ENCODE peak calls at places on chromosomes 6 and 20, in eight cellular contexts. S is heart right ventricle, I is transverse colon, B is hepatocyte, R is MM.1S, U is esophagus squamous epithelium, G is fibroblast of lung, D is right atrium auricular region. M is an unnamed sample.

GRCh38 chr20:24936526-24937407 is 12.3 kb upstream of the CST7 start:
- DNase-seq in B (no peak), R (no peak), G (no peak), D (no peak), S (no peak), U (no peak), I (no peak), M (peak; percentile 12)

GRCh38 chr6:93282521-93283031 is 136.8 kb downstream of the EPHA7 start:
- DNase-seq in G (no peak), S (no peak), D (no peak), U (no peak), I (no peak), B (no peak), R (no peak), M (no peak)

GRCh38 chr20:2806351-2806701 is 5.9 kb upstream of the CPXM1 start:
- DNase-seq in I (peak; percentile 38), R (no peak), D (no peak), B (no peak), G (no peak), S (no peak), U (no peak), M (no peak)

GRCh38 chr6:22042713-22043112 is 254.1 kb downstream of the PRL start:
- DNase-seq in D (no peak), U (no peak), R (no peak), I (no peak), G (peak; percentile 33), S (peak; percentile 26), B (no peak), M (no peak)

GRCh38 chr6:11368264-11368663 is 135.8 kb upstream of the NEDD9 start:
- DNase-seq in S (no peak), G (peak; percentile 56), D (no peak), R (no peak), I (no peak), U (no peak), B (no peak), M (no peak)

GRCh38 chr20:36441416-36441815 is 99.9 kb upstream of the MYL9 start:
- DNase-seq in B (no peak), I (no peak), R (no peak), D (no peak), G (no peak), S (no peak), U (no peak), M (no peak)

GRCh38 chr20:44193801-44194200 is 6.8 kb upstream of the JPH2 start:
- DNase-seq in I (no peak), U (no peak), D (no peak), S (no peak), G (no peak), R (no peak), B (no peak), M (no peak)

GRCh38 chr6:121093928-121094327 is 240.4 kb downstream of the TBC1D32 start:
- DNase-seq in I (no peak), B (no peak), S (no peak), U (no peak), R (no peak), D (no peak), G (peak; percentile 73), M (no peak)

GRCh38 chr20:32807706-32808105 is 12.0 kb upstream of the MAPRE1 start:
- DNase-seq in B (no peak), G (no peak), S (no peak), U (no peak), I (no peak), D (no peak), R (no peak), M (no peak)

GRCh38 chr20:31740208-31740607 is 1.1 kb downstream of the TPX2 start:
- DNase-seq in U (no peak), R (peak; percentile 35), G (peak; percentile 72), I (no peak), B (no peak), D (no peak), S (no peak), M (no peak)

GRCh38 chr6:100851819-100852218 is 29.3 kb downstream of the ASCC3 start:
- DNase-seq in D (no peak), I (no peak), U (no peak), B (no peak), S (no peak), R (no peak), G (no peak), M (no peak)

GRCh38 chr6:128515550-128516513 is 4.6 kb downstream of the PTPRK start:
- DNase-seq in D (no peak), R (no peak), I (no peak), S (no peak), G (peak; percentile 73), B (no peak), U (no peak), M (no peak)

GRCh38 chr20:62710886-62711702 is 2.5 kb downstream of the NTSR1 start:
- DNase-seq in U (no peak), G (no peak), B (no peak), I (peak; percentile 32), S (no peak), R (no peak), D (no peak), M (no peak)
- H3K27me3 ChIP-seq in U (peaks cover 19% of the 10 kb centered on the region), G (peaks cover 24% of the 10 kb centered on the region), B (peaks cover 43% of the 10 kb centered on the region), I (peaks cover 54% of the 10 kb centered on the region), S (peaks cover 46% of the 10 kb centered on the region), R (peaks cover 96% of the 10 kb centered on the region), D (peaks cover 5% of the 10 kb centered on the region), M (peaks cover 33% of the 10 kb centered on the region)

GRCh38 chr20:20823469-20823868 is 111.0 kb upstream of the RALGAPA2 start:
- DNase-seq in B (no peak), R (no peak), G (no peak), U (no peak), I (no peak), D (no peak), S (no peak), M (no peak)
- H3K27me3 ChIP-seq in B (peaks cover 5% of the 10 kb centered on the region), R (no peaks in the 10 kb centered on the region), G (no peaks in the 10 kb centered on the region), U (no peaks in the 10 kb centered on the region), I (peaks cover 7% of the 10 kb centered on the region), D (no peaks in the 10 kb centered on the region), S (peaks cover 42% of the 10 kb centered on the region), M (no peaks in the 10 kb centered on the region)

DNA sequence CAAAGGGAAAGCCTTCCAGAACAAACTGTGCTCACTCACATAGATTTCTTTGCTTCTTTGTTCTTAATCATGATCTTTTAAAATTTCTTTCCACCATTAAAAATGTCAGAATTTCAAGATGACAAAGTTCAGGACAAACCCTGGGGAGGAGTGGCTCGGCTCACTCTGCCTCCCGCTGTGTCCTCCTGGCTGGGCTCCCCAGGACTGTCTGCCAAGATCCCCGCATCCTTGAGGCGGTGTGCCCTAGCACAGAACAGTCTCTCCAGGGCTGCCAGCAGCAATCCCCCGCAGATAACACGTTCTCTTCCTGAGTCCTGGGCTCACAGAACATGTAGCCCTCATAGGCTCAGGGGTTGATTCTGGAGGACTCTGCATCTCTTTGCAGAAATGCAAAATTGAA is 98.4 kb upstream of the KCNG1 start:
- DNase-seq in U (no peak), R (no peak), G (no peak), I (no peak), D (no peak), B (no peak), S (no peak), M (no peak)
- H3K27me3 ChIP-seq in U (no peaks in the 10 kb centered on the region), R (no peaks in the 10 kb centered on the region), G (no peaks in the 10 kb centered on the region), I (no peaks in the 10 kb centered on the region), D (no peaks in the 10 kb centered on the region), B (no peaks in the 10 kb centered on the region), S (peaks cover 54% of the 10 kb centered on the region), M (no peaks in the 10 kb centered on the region)

GRCh38 chr6:35310265-35310831 is 12.7 kb downstream of the DEF6 start:
- DNase-seq in S (no peak), G (no peak), R (no peak), I (no peak), U (no peak), D (peak; percentile 56), B (no peak), M (no peak)
- H3K27me3 ChIP-seq in S (no peaks in the 10 kb centered on the region), G (peaks cover 2% of the 10 kb centered on the region), R (no peaks in the 10 kb centered on the region), I (no peaks in the 10 kb centered on the region), U (no peaks in the 10 kb centered on the region), D (no peaks in the 10 kb centered on the region), B (no peaks in the 10 kb centered on the region), M (no peaks in the 10 kb centered on the region)

DNA sequence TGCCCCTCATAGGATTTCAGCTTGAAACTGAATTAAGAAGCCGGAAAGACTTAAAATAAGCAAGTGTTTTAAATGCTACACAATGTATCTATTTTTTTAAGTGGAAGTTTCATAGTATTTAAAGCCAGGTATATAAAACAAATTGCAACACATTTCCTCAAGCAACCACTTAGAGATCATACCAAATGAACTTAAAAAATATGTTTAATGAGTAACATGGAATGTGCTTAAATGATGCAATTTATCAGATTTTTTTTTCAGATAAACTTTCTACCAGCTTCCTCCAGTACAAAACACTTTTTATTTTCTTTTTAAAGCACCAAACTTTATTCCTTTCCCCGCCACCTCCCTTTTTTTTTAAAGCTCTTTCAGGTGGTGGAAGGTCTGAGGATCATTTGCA is 534.3 kb downstream of the BMP2 start:
- DNase-seq in I (no peak), G (no peak), B (no peak), R (no peak), S (no peak), D (no peak), U (no peak), M (no peak)
- H3K27me3 ChIP-seq in I (no peaks in the 10 kb centered on the region), G (no peaks in the 10 kb centered on the region), B (no peaks in the 10 kb centered on the region), R (no peaks in the 10 kb centered on the region), S (no peaks in the 10 kb centered on the region), D (no peaks in the 10 kb centered on the region), U (no peaks in the 10 kb centered on the region), M (no peaks in the 10 kb centered on the region)

DNA sequence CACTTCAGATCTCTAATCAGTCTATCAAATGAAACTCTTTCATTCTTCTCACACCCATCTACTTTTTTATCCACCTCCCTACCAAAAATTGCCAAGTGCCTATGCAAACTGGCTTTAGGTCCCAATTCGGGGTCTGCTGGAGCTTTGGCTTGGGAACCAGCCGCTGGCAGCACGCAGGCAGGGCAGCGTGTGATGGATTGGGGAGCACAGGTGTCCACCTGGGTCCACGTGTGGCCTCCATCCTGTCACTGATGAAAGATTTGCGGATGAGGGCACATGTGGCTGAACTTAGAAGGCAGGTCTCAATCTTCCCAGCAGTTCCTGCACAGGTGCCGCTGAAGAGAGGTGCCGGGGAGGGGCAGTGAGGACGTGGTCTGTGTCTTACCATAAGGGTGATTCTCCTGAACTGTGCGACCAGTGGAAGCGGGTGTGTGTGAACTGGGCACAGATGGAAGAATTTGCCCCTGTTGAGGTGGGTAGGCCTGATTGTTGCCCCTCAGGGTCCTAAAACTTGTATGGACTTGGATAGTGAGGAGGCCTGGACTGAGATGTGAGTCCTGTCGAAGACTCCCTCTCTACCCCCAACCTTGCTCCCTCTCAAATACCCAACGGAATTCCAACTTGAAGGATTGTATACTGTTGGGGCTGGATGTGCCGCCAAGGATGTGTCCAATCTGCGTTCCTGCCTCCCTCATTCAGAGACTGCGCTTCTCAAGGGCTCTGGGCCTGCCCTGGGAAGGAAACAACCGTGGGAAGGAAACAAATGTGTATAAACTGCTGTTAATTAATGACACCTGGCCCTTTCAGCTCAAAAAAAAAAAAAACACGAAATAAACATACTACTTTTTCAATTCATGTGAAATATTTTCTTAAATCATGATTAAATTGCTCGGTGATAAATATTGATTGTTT is 18.4 kb upstream of the RAET1L start:
- DNase-seq in B (no peak), U (no peak), I (no peak), R (no peak), D (no peak), G (no peak), S (no peak), M (no peak)
- H3K27me3 ChIP-seq in B (peaks cover 43% of the 10 kb centered on the region), U (no peaks in the 10 kb centered on the region), I (peaks cover 35% of the 10 kb centered on the region), R (no peaks in the 10 kb centered on the region), D (peaks cover 5% of the 10 kb centered on the region), G (peaks cover 17% of the 10 kb centered on the region), S (peaks cover 40% of the 10 kb centered on the region), M (peaks cover 24% of the 10 kb centered on the region)